ENCODE peak calls at places on chromosomes 16 and 17, in nine cellular contexts. V is NCI-H1694 treated with DMSO at 0.1 percent for 48 hours, R is NCI-H2029, J is ELF-1, Z is LHCN-M2, W is breast epithelium, Y is HFFc6, D is caudate nucleus, I is Daoy. E is an unnamed sample.

GRCh38 chr16:425740-426114 is 278 bp downstream of the RAB11FIP3 start:
- DNase-seq in V (no peak), R (no peak), J (no peak), Z (no peak), W (no peak), Y (no peak), D (no peak), I (no peak), E (no peak)

GRCh38 chr16:19705131-19705501 is 12.9 kb downstream of the KNOP1 start:
- DNase-seq in V (no peak), R (no peak), J (no peak), Z (no peak), W (no peak), Y (no peak), D (no peak), I (no peak), E (no peak)

GRCh38 chr17:69625449-69625848 is 211.0 kb downstream of the MAP2K6 start:
- DNase-seq in V (no peak), R (no peak), J (no peak), Z (no peak), W (no peak), Y (no peak), D (no peak), I (no peak), E (no peak)

GRCh38 chr16:55488306-55488705 is 9.3 kb downstream of the MMP2 start:
- DNase-seq in V (no peak), R (no peak), J (no peak), Z (peak), W (no peak), Y (no peak), D (no peak), I (peak), E (no peak)

GRCh38 chr17:61463068-61463980 is 11.1 kb downstream of the TBX4 start:
- DNase-seq in V (no peak), R (no peak), J (peak), Z (peak), W (no peak), Y (no peak), D (no peak), I (no peak), E (no peak)

GRCh38 chr16:89828870-89829629 is 775 bp downstream of the SPIRE2 start:
- DNase-seq in V (no peak), R (no peak), J (no peak), Z (no peak), W (no peak), Y (no peak), D (no peak), I (no peak), E (no peak)

GRCh38 chr17:41063449-41063848 is 2.2 kb downstream of the KRTAP2-4 start:
- DNase-seq in V (no peak), R (no peak), J (no peak), Z (no peak), W (no peak), Y (no peak), D (no peak), I (no peak), E (no peak)

GRCh38 chr17:6420173-6420641 is 14.7 kb downstream of the AIPL1 start:
- DNase-seq in V (no peak), R (peak), J (peak), Z (no peak), W (no peak), Y (no peak), D (no peak), I (peak), E (peak)

GRCh38 chr17:80724723-80725388 is 180.2 kb downstream of the RPTOR start:
- DNase-seq in V (no peak), R (no peak), J (no peak), Z (peak), W (no peak), Y (peak), D (no peak), I (peak), E (peak)

GRCh38 chr17:48181653-48182052 is 74.1 kb downstream of the SNX11 start:
- DNase-seq in V (no peak), R (no peak), J (peak), Z (peak), W (no peak), Y (peak), D (no peak), I (peak), E (peak)

GRCh38 chr16:10878644-10879498 is 1.9 kb downstream of the CIITA start:
- DNase-seq in V (no peak), R (peak), J (no peak), Z (no peak), W (no peak), Y (no peak), D (no peak), I (peak), E (peak)

GRCh38 chr17:45700171-45701090 is 83.7 kb upstream of the CRHR1 start:
- DNase-seq in V (peak), R (no peak), J (no peak), Z (no peak), W (no peak), Y (no peak), D (no peak), I (no peak), E (no peak)

GRCh38 chr16:85926370-85926769 is 27.4 kb downstream of the IRF8 start:
- DNase-seq in V (no peak), R (no peak), J (peak), Z (no peak), W (no peak), Y (no peak), D (no peak), I (no peak), E (no peak)

GRCh38 chr16:86067516-86067915 is 168.6 kb downstream of the IRF8 start:
- DNase-seq in V (no peak), R (no peak), J (no peak), Z (no peak), W (no peak), Y (no peak), D (no peak), I (no peak), E (no peak)